ENCODE peak calls at places on chromosome 1, in ten cellular contexts. C, F, L, Q, T, K, B, J, X and P are unnamed samples.

GRCh38 chr1:196361112-196361714 is 247.0 kb downstream of the KCNT2 start:
- DNase-seq in C (no peak), F (no peak), L (no peak), Q (no peak), T (no peak), K (no peak), B (no peak), J (no peak), X (peak), P (no peak)

GRCh38 chr1:36530261-36530660 is 47.5 kb upstream of the CSF3R start:
- DNase-seq in C (no peak), F (no peak), L (no peak), Q (no peak), T (no peak), K (no peak), B (no peak), J (no peak), X (no peak), P (no peak)

GRCh38 chr1:219460561-219461511 is 152.1 kb downstream of the ZC3H11B start:
- DNase-seq in C (no peak), F (no peak), L (no peak), Q (peak), T (no peak), K (no peak), B (no peak), J (peak), X (peak), P (peak)

GRCh38 chr1:36089393-36090121 is 865 bp downstream of the ADPRS start:
- DNase-seq in C (no peak), F (no peak), L (peak), Q (peak), T (no peak), K (no peak), B (peak), J (peak), X (peak), P (no peak)

GRCh38 chr1:237199026-237199425 is 157.0 kb downstream of the RYR2 start:
- DNase-seq in C (no peak), F (no peak), L (no peak), Q (no peak), T (no peak), K (no peak), B (no peak), J (no peak), X (no peak), P (no peak)

GRCh38 chr1:66671472-66671871 is 80.8 kb upstream of the DYNLT5 start:
- DNase-seq in C (no peak), F (no peak), L (no peak), Q (no peak), T (no peak), K (no peak), B (no peak), J (no peak), X (no peak), P (no peak)

GRCh38 chr1:116254001-116254400 is 119.0 kb upstream of the ATP1A1 start:
- DNase-seq in C (no peak), F (no peak), L (no peak), Q (no peak), T (no peak), K (no peak), B (no peak), J (no peak), X (no peak), P (no peak)

GRCh38 chr1:42392255-42392654 is 11.7 kb downstream of the RIMKLA start:
- DNase-seq in C (no peak), F (no peak), L (no peak), Q (no peak), T (no peak), K (no peak), B (no peak), J (no peak), X (no peak), P (no peak)

DNA sequence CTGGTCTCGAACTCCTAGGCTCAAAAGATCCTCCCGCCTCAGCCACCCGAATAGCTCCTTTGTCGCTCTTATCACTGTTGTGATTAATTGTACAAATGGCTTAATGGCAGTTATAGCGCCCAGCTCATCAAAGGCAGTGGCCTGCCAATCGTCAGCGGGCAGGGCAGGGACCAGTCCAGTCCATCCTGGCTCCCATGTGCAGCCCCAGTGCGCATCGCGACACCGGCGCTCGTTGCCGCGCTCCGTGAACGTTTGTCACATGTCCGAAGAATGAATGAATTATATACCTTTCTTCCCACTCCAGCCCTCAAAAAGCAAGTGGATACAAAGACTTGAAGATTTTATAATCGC is 18.4 kb downstream of the MTX1 start:
- DNase-seq in C (no peak), F (peak), L (no peak), Q (peak), T (peak), K (peak), B (peak), J (no peak), X (peak), P (peak)
- TF ChIP-seq CTCF in C (no peak), F (no peak), L (no peak), Q (no peak), T (no peak), K (no peak), B (peak), J (no peak), X (peak), P (peak)

DNA sequence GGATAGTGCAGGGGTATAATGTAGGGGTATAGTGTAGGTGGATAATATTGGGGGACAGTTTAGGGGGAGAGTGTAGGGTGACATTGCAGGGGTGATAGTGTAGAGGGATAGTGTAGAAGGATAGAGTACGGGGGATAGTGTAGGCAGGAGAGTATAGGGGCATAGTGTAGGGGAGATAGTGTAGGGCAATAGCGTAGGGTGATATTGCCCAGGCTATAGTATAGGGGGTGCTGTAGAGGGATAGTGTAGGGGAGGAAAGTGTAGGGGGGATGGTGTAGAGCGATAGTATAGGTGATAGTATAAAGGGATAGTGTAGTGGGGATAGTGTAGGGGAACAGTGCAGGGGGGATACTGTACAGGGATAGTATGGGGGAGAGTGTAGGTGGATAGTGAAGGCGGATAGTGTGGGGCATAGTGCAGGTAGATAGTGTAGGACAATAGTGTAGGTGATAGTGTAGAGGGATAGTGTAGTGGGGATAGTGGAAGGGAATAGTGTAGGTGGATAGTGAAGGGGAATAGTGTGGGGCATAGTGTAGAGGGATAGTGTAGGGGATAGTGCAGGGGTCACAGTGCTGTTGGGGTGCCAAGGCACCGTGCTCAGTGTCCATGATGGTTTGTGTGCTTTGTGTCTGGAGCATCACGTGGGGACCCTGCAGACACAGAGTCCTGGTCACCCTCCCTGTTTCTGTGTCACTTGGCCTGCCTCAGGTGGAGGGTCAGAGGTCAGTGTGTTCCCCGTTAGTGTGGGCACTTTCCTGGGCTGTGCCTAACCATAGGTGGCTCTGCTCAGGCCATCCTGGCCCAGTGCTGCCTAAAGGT is 10.5 kb upstream of the ARF1 start:
- DNase-seq in C (no peak), F (no peak), L (no peak), Q (no peak), T (peak), K (no peak), B (no peak), J (no peak), X (no peak), P (no peak)
- TF ChIP-seq CTCF in C (no peak), F (no peak), L (no peak), Q (no peak), T (no peak), K (no peak), B (no peak), J (no peak), X (no peak), P (no peak)

DNA sequence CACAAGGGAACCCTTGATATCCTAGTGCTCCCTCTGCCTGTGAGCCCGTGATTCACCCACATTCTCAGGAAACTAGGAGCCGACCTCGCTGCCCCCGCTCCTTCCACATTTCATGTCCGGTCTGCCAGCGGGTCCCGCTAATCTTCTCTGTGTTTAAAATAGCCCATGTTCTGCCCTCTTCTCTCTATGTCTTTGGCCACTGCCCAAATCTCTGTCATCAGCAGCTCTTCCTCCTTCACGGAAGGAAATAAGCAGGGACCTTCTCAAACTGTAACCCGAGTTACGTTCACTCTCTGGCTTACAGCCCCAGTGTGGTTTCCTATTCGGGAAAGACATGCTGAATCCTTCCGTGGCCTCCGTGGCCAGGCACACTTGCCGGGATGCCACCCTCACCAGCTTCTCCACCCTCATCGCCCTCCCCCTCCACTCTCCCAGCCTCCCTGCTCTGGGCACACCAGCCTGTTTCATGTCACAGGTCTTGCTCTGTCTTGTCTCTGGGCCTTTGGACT is 21.1 kb upstream of the UBXN10 start:
- DNase-seq in C (no peak), F (no peak), L (no peak), Q (no peak), T (no peak), K (peak), B (no peak), J (no peak), X (no peak), P (no peak)
- TF ChIP-seq CTCF in C (no peak), F (no peak), L (no peak), Q (no peak), T (no peak), K (no peak), B (no peak), J (no peak), X (no peak), P (no peak)

DNA sequence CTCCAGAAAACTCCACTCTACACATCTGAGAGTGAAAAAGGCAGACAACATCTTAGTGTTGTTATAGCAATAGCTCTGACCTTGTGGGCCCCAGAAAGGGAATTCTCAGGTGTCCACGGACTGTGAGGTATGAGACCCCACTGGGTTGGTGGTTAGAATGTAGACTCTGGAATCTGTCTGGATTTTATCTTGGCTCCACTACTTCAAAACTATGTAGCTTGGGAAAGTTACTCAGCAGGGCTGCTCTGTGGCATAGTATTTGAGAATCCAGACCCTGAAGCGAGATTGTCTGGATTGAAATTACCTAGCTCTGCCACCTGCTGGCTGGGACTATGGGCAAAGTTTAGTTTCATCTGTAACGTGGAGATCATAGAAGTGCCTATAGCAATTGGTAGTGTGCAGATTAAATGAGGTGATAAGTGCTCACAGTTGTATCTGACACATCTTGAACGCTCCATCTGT is 25.8 kb downstream of the PRDM2 start:
- DNase-seq in C (peak), F (no peak), L (peak), Q (peak), T (no peak), K (no peak), B (peak), J (peak), X (peak), P (peak)
- TF ChIP-seq CTCF in C (peak), F (peak), L (peak), Q (peak), T (peak), K (peak), B (peak), J (peak), X (peak), P (peak)

DNA sequence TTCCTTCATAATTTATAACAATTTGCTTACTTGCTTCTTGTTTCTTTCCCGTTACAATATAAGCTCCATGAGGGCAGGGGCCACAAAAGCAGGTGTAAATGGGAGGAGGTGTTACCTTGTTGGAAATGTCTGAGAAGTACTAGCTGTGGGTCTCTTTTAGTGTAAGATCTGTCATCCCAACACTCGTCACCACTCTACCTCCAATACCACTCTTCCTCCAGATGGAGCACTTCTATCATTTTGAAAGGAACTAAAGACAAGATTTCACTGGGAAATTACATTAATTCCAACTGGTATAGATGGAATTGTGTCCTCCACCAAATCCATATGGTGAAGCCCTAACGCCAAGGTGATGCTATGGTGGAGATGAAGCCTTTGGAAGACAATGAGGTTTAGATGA is 53.0 kb upstream of the CPLANE2 start:
- DNase-seq in C (no peak), F (no peak), L (no peak), Q (no peak), T (no peak), K (no peak), B (peak), J (no peak), X (no peak), P (no peak)
- TF ChIP-seq CTCF in C (no peak), F (no peak), L (no peak), Q (no peak), T (no peak), K (no peak), B (no peak), J (no peak), X (no peak), P (peak)

GRCh38 chr1:18884419-18884717 is 18.0 kb downstream of the ALDH4A1 start:
- DNase-seq in C (no peak), F (no peak), L (no peak), Q (no peak), T (no peak), K (no peak), B (no peak), J (no peak), X (no peak), P (no peak)
- TF ChIP-seq CTCF in C (no peak), F (no peak), L (no peak), Q (no peak), T (no peak), K (no peak), B (peak), J (no peak), X (no peak), P (peak)

GRCh38 chr1:206783506-206783905 is 11.2 kb upstream of the IL10 start:
- DNase-seq in C (no peak), F (no peak), L (no peak), Q (no peak), T (no peak), K (no peak), B (no peak), J (no peak), X (no peak), P (no peak)

GRCh38 chr1:206786212-206786886 is 14.1 kb upstream of the IL10 start:
- DNase-seq in C (no peak), F (no peak), L (no peak), Q (no peak), T (no peak), K (no peak), B (no peak), J (no peak), X (no peak), P (no peak)

GRCh38 chr1:206784471-206784903 is 12.2 kb upstream of the IL10 start:
- DNase-seq in C (no peak), F (no peak), L (no peak), Q (peak), T (no peak), K (no peak), B (no peak), J (no peak), X (no peak), P (no peak)

GRCh38 chr1:206787956-206788355 is 15.7 kb upstream of the IL10 start:
- DNase-seq in C (no peak), F (no peak), L (no peak), Q (no peak), T (no peak), K (no peak), B (no peak), J (no peak), X (no peak), P (no peak)

DNA sequence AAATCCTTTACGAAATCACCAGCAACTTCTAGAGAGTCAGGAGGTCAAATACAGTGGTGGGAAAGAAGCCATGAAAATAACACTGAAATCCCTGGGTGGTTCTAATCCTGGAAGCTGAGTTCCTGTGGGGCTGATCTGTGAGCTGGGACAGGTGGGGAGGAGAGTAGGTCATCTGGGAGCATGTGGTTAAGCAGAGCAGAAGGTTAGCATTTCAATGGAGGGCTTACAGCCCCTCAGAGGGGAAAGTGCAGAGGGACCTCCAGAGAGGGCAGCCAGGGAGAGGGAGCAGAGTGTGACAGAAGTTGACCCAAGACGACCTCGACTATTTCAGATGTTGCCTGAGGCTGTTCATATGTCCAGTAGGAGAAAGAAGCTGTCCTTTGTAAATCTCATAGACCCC is 13.1 kb upstream of the IL10 start:
- DNase-seq in C (no peak), F (no peak), L (no peak), Q (no peak), T (no peak), K (no peak), B (no peak), J (no peak), X (no peak), P (no peak)
- TF ChIP-seq CTCF in C (no peak), F (no peak), L (no peak), Q (no peak), T (no peak), K (no peak), B (no peak), J (no peak), X (no peak), P (no peak)

DNA sequence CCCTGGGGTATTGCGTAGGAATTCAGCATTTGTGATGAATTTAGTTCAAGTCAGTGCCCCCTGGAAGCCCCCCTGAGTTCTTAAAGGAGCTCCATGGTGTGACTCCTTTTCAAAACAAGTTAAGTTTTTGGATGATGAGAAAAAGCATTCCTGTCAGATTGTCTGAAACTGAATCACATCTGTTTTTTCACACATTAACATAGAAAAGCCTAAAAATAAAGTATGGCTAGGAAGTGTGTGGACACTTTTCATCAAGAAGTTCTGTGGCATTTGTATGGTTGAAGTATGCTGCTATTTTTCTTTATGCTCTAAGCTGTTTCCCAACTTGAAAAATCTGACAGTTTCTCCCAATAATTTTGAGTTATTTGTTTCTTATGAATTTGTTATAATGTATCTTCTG is 33.7 kb downstream of the PRDM2 start:
- DNase-seq in C (no peak), F (no peak), L (no peak), Q (no peak), T (no peak), K (no peak), B (no peak), J (no peak), X (no peak), P (no peak)
- TF ChIP-seq CTCF in C (no peak), F (no peak), L (no peak), Q (no peak), T (no peak), K (no peak), B (no peak), J (no peak), X (no peak), P (no peak)

DNA sequence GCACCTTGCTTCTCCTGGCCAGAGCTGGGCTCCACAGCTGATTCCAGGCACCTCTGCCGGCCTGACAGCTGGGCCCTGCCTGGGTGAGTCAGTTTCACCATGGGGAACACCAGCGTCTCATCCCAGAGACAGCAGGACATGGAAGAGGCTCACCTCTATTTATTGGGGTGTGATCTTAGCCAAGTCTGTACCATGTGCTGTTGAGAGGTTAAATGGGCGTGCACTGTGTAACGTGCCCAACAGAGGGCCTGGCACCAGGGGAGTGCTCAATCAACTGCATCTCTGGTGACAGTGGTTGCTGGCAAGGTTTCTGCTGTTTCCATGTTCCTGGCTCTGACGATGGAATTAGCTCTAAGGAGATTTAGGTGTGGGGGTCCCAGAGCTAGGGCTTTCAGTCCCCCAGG is 890 bp downstream of the CPLANE2 start:
- DNase-seq in C (no peak), F (no peak), L (no peak), Q (peak), T (no peak), K (no peak), B (peak), J (peak), X (no peak), P (peak)
- TF ChIP-seq CTCF in C (peak), F (peak), L (peak), Q (peak), T (peak), K (peak), B (peak), J (no peak), X (no peak), P (peak)